ENCODE peak calls at places on chromosomes 5 and 9, in four cellular contexts. V is HepG2, T is K562, B is GM12878. D is an unnamed sample.

GRCh38 chr5:91690921-91691320 is 307.8 kb upstream of the ARRDC3 start:
- DNase-seq in T (no peak), V (no peak), B (no peak), D (no peak)

GRCh38 chr5:127425037-127425436 is 92.4 kb upstream of the PRRC1 start:
- DNase-seq in B (no peak), T (no peak), V (peak; percentile 7), D (no peak)

GRCh38 chr5:180352976-180353225 is 235 bp downstream of the GFPT2 start:
- DNase-seq in T (no peak), V (no peak), B (no peak), D (no peak)

GRCh38 chr5:34866989-34867471 is 28.1 kb downstream of the TTC23L start:
- DNase-seq in V (peak; percentile 18), B (no peak), T (peak; percentile 93), D (no peak)

GRCh38 chr5:137201876-137202275 is 297.2 kb downstream of the SPOCK1 start:
- DNase-seq in B (no peak), T (no peak), V (no peak), D (no peak)

GRCh38 chr5:82873452-82873851 is 203.7 kb downstream of the TMEM167A start:
- DNase-seq in B (no peak), T (no peak), V (no peak), D (no peak)

GRCh38 chr9:136629879-136630661 is 32.6 kb upstream of the EGFL7 start:
- DNase-seq in V (peak; percentile 39), T (peak; percentile 70), B (no peak), D (peak; percentile 88)

GRCh38 chr5:40871177-40871576 is 30.0 kb downstream of the CARD6 start:
- DNase-seq in B (no peak), T (no peak), V (no peak), D (no peak)

GRCh38 chr9:29740518-29740917 is 2167.2 kb upstream of the C9orf72 start:
- DNase-seq in B (no peak), V (no peak), T (no peak), D (no peak)

GRCh38 chr5:60163762-60164161 is 270.2 kb upstream of the PDE4D start:
- DNase-seq in B (no peak), T (no peak), V (no peak), D (no peak)

GRCh38 chr9:83959061-83959460 is 21.0 kb downstream of the HNRNPK start:
- DNase-seq in B (no peak), V (peak; percentile 69), T (no peak), D (no peak)

GRCh38 chr5:9954869-9955268 is 294.8 kb downstream of the ATPSCKMT start:
- DNase-seq in V (no peak), B (no peak), T (no peak), D (no peak)

GRCh38 chr5:55073211-55073610 is 29.2 kb upstream of the GZMA start:
- DNase-seq in V (no peak), T (no peak), B (no peak), D (no peak)

GRCh38 chr5:112848116-112848811 is 12.8 kb upstream of the SRP19 start:
- DNase-seq in V (peak; percentile 76), T (peak; percentile 80), B (peak; percentile 51), D (no peak)

GRCh38 chr9:93595461-93595860 is 19.1 kb downstream of the PHF2 start:
- DNase-seq in B (no peak), T (no peak), V (no peak), D (no peak)

DNA sequence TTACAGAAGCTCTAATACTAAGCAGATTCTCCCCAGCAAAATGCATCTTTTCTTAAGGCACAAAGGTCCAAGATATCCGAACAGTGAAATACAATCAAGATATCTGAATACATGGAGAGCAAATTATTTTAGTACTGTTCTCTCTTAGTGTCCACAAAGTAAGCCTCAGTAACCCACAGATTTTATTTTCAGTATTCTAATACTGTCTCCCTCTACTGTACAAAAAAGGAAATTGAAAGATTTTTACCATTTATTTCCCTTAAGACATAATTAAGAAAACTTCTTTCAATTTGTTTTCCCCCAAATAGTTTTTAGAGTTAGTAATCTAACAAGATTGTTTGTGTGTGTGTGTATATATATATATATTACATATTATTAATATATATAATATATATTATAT is 24.7 kb upstream of the NOL6 start:
- DNase-seq in T (no peak), B (no peak), V (no peak), D (no peak)
- TF ChIP-seq ATF3 in T (no peak), B (no peak), V (no peak), D (no peak)

DNA sequence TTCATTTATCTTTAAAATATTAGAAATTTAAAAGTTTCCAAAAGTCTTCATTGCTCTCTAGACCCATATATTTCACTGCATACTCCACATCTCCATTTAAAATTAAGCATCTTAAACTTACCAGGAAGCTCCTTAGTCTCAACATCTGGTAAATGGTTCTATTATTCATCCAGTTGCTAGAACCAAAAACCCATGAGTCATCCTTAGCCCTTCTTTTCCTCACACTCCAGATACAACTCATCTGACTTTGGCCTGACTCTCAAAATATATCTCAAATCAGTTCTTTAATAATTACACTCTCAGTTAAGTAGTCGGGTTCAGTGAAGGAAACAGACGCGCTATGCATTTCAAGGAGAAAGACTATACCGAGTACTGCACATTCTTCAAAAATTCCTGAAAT is 110.2 kb upstream of the COX7C start:
- DNase-seq in B (no peak), V (no peak), T (peak; percentile 14), D (no peak)
- H3K27ac ChIP-seq in B (no peak overlapping the region), V (no peak overlapping the region), T (no peak overlapping the region), D (no peak overlapping the region)

DNA sequence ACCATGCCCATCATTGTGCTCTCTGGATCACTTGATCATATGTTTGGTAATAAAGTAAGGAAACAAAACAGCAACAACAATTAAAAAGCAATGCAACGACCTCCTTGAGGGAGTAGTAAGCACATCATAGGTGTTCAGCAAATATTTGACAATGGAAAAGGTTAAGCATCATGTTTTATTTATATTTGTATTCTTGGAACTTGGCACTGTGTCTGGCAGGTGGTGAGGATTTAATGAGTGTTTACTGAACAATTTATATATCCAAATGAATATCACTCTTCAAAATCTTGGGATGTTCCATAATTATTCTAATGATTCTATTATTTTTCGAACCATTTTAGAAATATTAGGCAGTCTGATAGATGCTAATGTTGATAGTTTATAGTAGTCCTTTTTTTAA is 6.2 kb downstream of the PIP5K1B start:
- DNase-seq in V (no peak), B (no peak), T (no peak), D (no peak)
- TF ChIP-seq BRCA1 in V (no peak), B (no peak), T (no peak), D (no peak)

GRCh38 chr9:113220467-113221002 is 542 bp downstream of the FKBP15 start:
- DNase-seq in T (peak; percentile 19), V (no peak), B (no peak), D (no peak)

GRCh38 chr9:113219972-113220371 is 1.1 kb downstream of the FKBP15 start:
- DNase-seq in V (no peak), B (peak; percentile 77), T (peak; percentile 21), D (no peak)

GRCh38 chr9:113221003-113221799 is at the start of the genes FKBP15 and SLC31A1:
- DNase-seq in B (peak; percentile 94), T (peak; percentile 99), V (peak; percentile 95), D (peak; percentile 95)

GRCh38 chr9:113221800-113222481 is 597 bp downstream of the SLC31A1 start:
- DNase-seq in B (no peak), T (peak; percentile 63), V (peak; percentile 15), D (no peak)

GRCh38 chr9:113219186-113219936 is 1.7 kb downstream of the FKBP15 start:
- DNase-seq in V (no peak), T (no peak), B (no peak), D (no peak)
- TF ChIP-seq ATF3 in V (no peak), T (no peak), B (no peak), D (no peak)

GRCh38 chr5:78577992-78578391 is 70.6 kb downstream of the LHFPL2 start:
- DNase-seq in T (no peak), V (no peak), B (no peak), D (no peak)
- H3K27ac ChIP-seq in T (no peak overlapping the region), V (no peak overlapping the region), B (no peak overlapping the region), D (no peak overlapping the region)

GRCh38 chr9:73149371-73150067 is 2.1 kb upstream of the ANXA1 start:
- DNase-seq in V (no peak), B (peak; percentile 21), T (peak; percentile 69), D (no peak)
- TF ChIP-seq BRCA1 in V (no peak), B (no peak), T (no peak), D (no peak)